ENCODE peak calls at places on chromosome 11, in seven cellular contexts. B is posterior vena cava; I is NCI-H748 treated with DMSO at 0.1 percent for 48 hours; D is activated CD4-positive, alpha-beta T cell treated with anti-CD3 and anti-CD28 coated beads, Interleukin-2, amount 50 U/mL, for 48 hours; K is WTC11; L is stimulated activated CD8-positive, alpha-beta memory T cell treated with anti-CD3 and anti-CD28 coated beads, Interleukin-7, amount 100 ng/mL, for 1 hour; W is NCI-H187. O is an unnamed sample.

GRCh38 chr11:4044971-4045646 is 49.5 kb upstream of the RRM1 start:
- DNase-seq in B (no peak), I (no peak), D (no peak), K (no peak), L (no peak), W (no peak), O (no peak)

GRCh38 chr11:32610926-32611325 is 27.3 kb downstream of the EIF3M start:
- DNase-seq in B (no peak), I (no peak), D (no peak), K (no peak), L (no peak), W (no peak), O (no peak)

GRCh38 chr11:12189543-12190235 is 79.3 kb downstream of the MICAL2 start:
- DNase-seq in B (no peak), I (no peak), D (peak; percentile 58), K (no peak), L (no peak), W (peak; percentile 23), O (no peak)

GRCh38 chr11:9208726-9209501 is 56.2 kb downstream of the DENND5A start:
- DNase-seq in B (no peak), I (no peak), D (no peak), K (no peak), L (no peak), W (no peak), O (no peak)

GRCh38 chr11:74819400-74819799 is 70.8 kb downstream of the RNF169 start:
- DNase-seq in B (no peak), I (no peak), D (no peak), K (no peak), L (no peak), W (no peak), O (no peak)

GRCh38 chr11:83044958-83045712 is 26.6 kb downstream of the RAB30 start:
- DNase-seq in B (no peak), I (peak; percentile 76), D (no peak), K (no peak), L (no peak), W (no peak), O (no peak)

GRCh38 chr11:126718319-126718718 is 282.3 kb downstream of the KIRREL3 start:
- DNase-seq in B (peak; percentile 1), I (no peak), D (no peak), K (no peak), L (no peak), W (no peak), O (no peak)

GRCh38 chr11:6526411-6527135 is 29.5 kb downstream of the DNHD1 start:
- DNase-seq in B (no peak), I (no peak), D (no peak), K (no peak), L (no peak), W (no peak), O (no peak)

GRCh38 chr11:76415073-76415472 is 29.7 kb upstream of the EMSY start:
- DNase-seq in B (no peak), I (no peak), D (no peak), K (peak; percentile 47), L (no peak), W (no peak), O (no peak)

GRCh38 chr11:83681045-83681781 is 395.0 kb upstream of the CCDC90B start:
- DNase-seq in B (no peak), I (peak; percentile 15), D (no peak), K (no peak), L (no peak), W (peak; percentile 11), O (no peak)

GRCh38 chr11:117443269-117444186 is 115.9 kb downstream of the CEP164 start:
- DNase-seq in B (peak; percentile 89), I (no peak), D (peak; percentile 45), K (peak; percentile 84), L (no peak), W (peak; percentile 58), O (peak; percentile 72)

GRCh38 chr11:2772544-2773031 is 72.8 kb upstream of the KCNQ1OT1 start:
- DNase-seq in B (peak; percentile 46), I (no peak), D (peak; percentile 40), K (peak; percentile 4), L (no peak), W (no peak), O (no peak)

GRCh38 chr11:61777234-61778090 is 14.9 kb downstream of the TMEM258 start:
- DNase-seq in B (no peak), I (no peak), D (peak; percentile 68), K (peak; percentile 83), L (peak; percentile 36), W (no peak), O (no peak)

GRCh38 chr11:55826919-55827318 is at the start of gene OR5L2:
- DNase-seq in B (no peak), I (no peak), D (no peak), K (no peak), L (no peak), W (no peak), O (no peak)

GRCh38 chr11:122668562-122669090 is 13.1 kb downstream of the UBASH3B start:
- DNase-seq in B (no peak), I (no peak), D (no peak), K (no peak), L (no peak), W (peak; percentile 80), O (no peak)

GRCh38 chr11:73143126-73143838 is 1.2 kb upstream of the FCHSD2 start:
- DNase-seq in B (no peak), I (no peak), D (no peak), K (no peak), L (no peak), W (no peak), O (no peak)

GRCh38 chr11:76266269-76266668 is 60.0 kb upstream of the WNT11 start:
- DNase-seq in B (no peak), I (no peak), D (no peak), K (no peak), L (no peak), W (no peak), O (no peak)

GRCh38 chr11:116689413-116690127 is 83.2 kb downstream of the BUD13 start:
- DNase-seq in B (peak; percentile 45), I (no peak), D (no peak), K (no peak), L (no peak), W (no peak), O (no peak)

GRCh38 chr11:130499828-130500227 is 51.4 kb downstream of the ADAMTS15 start:
- DNase-seq in B (no peak), I (no peak), D (no peak), K (no peak), L (no peak), W (no peak), O (no peak)

GRCh38 chr11:93717501-93717900 is 23.8 kb downstream of the TAF1D start:
- DNase-seq in B (no peak), I (no peak), D (no peak), K (no peak), L (no peak), W (no peak), O (no peak)

GRCh38 chr11:72243173-72243566 is 806 bp downstream of the PHOX2A start:
- DNase-seq in B (no peak), I (no peak), D (no peak), K (no peak), L (no peak), W (no peak), O (peak; percentile 56)

GRCh38 chr11:97989121-97989520 is 1031.6 kb upstream of the CNTN5 start:
- DNase-seq in B (no peak), I (no peak), D (no peak), K (no peak), L (no peak), W (no peak), O (no peak)

GRCh38 chr11:57124912-57125311 is 56.8 kb upstream of the LRRC55 start:
- DNase-seq in B (no peak), I (no peak), D (no peak), K (no peak), L (no peak), W (no peak), O (no peak)

GRCh38 chr11:57901756-57902155 is 121.9 kb upstream of the OR9Q1 start:
- DNase-seq in B (no peak), I (no peak), D (no peak), K (no peak), L (no peak), W (no peak), O (no peak)

GRCh38 chr11:78594814-78595213 is 20.1 kb upstream of the NARS2 start:
- DNase-seq in B (no peak), I (no peak), D (no peak), K (no peak), L (no peak), W (no peak), O (no peak)

GRCh38 chr11:75558939-75559843 is 2.9 kb upstream of the SERPINH1 start:
- DNase-seq in B (no peak), I (no peak), D (no peak), K (no peak), L (no peak), W (no peak), O (peak; percentile 78)

GRCh38 chr11:1639102-1639620 is 9.6 kb downstream of the KRTAP5-5 start:
- DNase-seq in B (no peak), I (peak; percentile 99), D (no peak), K (no peak), L (no peak), W (no peak), O (no peak)